ENCODE peak calls at places on chromosome 4, in five cellular contexts. X, K, N, H and L are unnamed samples.

GRCh38 chr4:139817657-139818452 is 152.2 kb downstream of the MGST2 start:
- DNase-seq in X (no peak), N (no peak), K (peak; percentile 35), H (no peak), L (no peak)

GRCh38 chr4:139603576-139604387 is 47.8 kb upstream of the SETD7 start:
- DNase-seq in X (no peak), K (peak; percentile 60), H (no peak), N (peak; percentile 82), L (peak; percentile 70)

GRCh38 chr4:48905363-48906015 is 1.1 kb downstream of the OCIAD2 start:
- DNase-seq in X (no peak), K (no peak), N (peak; percentile 74), H (no peak), L (no peak)

GRCh38 chr4:86181585-86181984 is 178.3 kb downstream of the MAPK10 start:
- DNase-seq in H (no peak), K (no peak), X (no peak), N (peak; percentile 23), L (peak; percentile 16)

GRCh38 chr4:38189445-38189844 is 229.2 kb downstream of the PTTG2 start:
- DNase-seq in X (no peak), H (no peak), N (peak; percentile 91), K (no peak), L (peak; percentile 82)

GRCh38 chr4:1764670-1765069 is 28.4 kb upstream of the FGFR3 start:
- DNase-seq in N (no peak), X (no peak), K (no peak), H (no peak), L (no peak)

GRCh38 chr4:181810658-181811057 is 432.5 kb upstream of the TENM3 start:
- DNase-seq in X (no peak), K (no peak), H (no peak), N (no peak), L (no peak)

GRCh38 chr4:168511780-168512467 is 15.1 kb downstream of the PALLD start:
- DNase-seq in H (no peak), K (no peak), N (no peak), X (no peak), L (no peak)

GRCh38 chr4:185566425-185566824 is 31.1 kb upstream of the PDLIM3 start:
- DNase-seq in X (no peak), N (no peak), H (no peak), K (no peak), L (peak; percentile 34)

GRCh38 chr4:137541181-137541580 is 8.9 kb upstream of the PCDH18 start:
- DNase-seq in H (no peak), K (no peak), N (no peak), X (no peak), L (no peak)

GRCh38 chr4:152678841-152679240 is 956 bp downstream of the TMEM154 start:
- DNase-seq in K (no peak), X (no peak), H (no peak), N (peak; percentile 3), L (no peak)

GRCh38 chr4:37317104-37317643 is 72.6 kb downstream of the NWD2 start:
- DNase-seq in X (no peak), H (no peak), N (no peak), K (no peak), L (no peak)

GRCh38 chr4:95155759-95156451 is 392.9 kb downstream of the UNC5C start:
- DNase-seq in X (no peak), H (no peak), N (peak; percentile 70), K (no peak), L (peak; percentile 39)

GRCh38 chr4:39032218-39033085 is at the start of gene TMEM156:
- DNase-seq in N (peak; percentile 80), K (no peak), H (no peak), X (no peak), L (peak; percentile 73)

GRCh38 chr4:2714071-2714770 is 41.9 kb downstream of the TNIP2 start:
- DNase-seq in H (no peak), N (peak; percentile 81), X (no peak), K (no peak), L (peak; percentile 59)

GRCh38 chr4:149555146-149555545 is 260.5 kb downstream of the IQCM start:
- DNase-seq in H (no peak), N (peak; percentile 6), X (no peak), K (no peak), L (no peak)

GRCh38 chr4:80619070-80619674 is 283.6 kb downstream of the CFAP299 start:
- DNase-seq in N (peak; percentile 7), H (no peak), X (no peak), K (no peak), L (no peak)

GRCh38 chr4:25792200-25792791 is 70.5 kb downstream of the SEL1L3 start:
- DNase-seq in X (no peak), N (peak; percentile 21), K (no peak), H (peak; percentile 82), L (peak; percentile 14)

GRCh38 chr4:98110929-98111328 is 32.3 kb downstream of the STPG2 start:
- DNase-seq in X (no peak), K (no peak), N (no peak), H (no peak), L (no peak)

GRCh38 chr4:11698846-11699590 is 270.3 kb upstream of the HS3ST1 start:
- DNase-seq in H (no peak), N (peak; percentile 65), K (no peak), X (no peak), L (peak; percentile 42)

GRCh38 chr4:100848865-100849264 is 331.0 kb upstream of the EMCN start:
- DNase-seq in N (no peak), X (no peak), H (no peak), K (no peak), L (no peak)

GRCh38 chr4:37653601-37654000 is 32.6 kb downstream of the RELL1 start:
- DNase-seq in N (no peak), K (no peak), X (no peak), H (no peak), L (no peak)

GRCh38 chr4:71392109-71392508 is 53.3 kb downstream of the SLC4A4 start:
- DNase-seq in X (no peak), H (no peak), N (no peak), K (no peak), L (no peak)

GRCh38 chr4:32789026-32789608 is 2068.9 kb downstream of the PCDH7 start:
- DNase-seq in K (no peak), N (peak; percentile 0), H (no peak), X (no peak), L (no peak)

GRCh38 chr4:172521171-172521570 is 647.4 kb upstream of the GALNT7 start:
- DNase-seq in K (no peak), H (no peak), N (no peak), X (no peak), L (no peak)

GRCh38 chr4:172514801-172515200 is 653.8 kb upstream of the GALNT7 start:
- DNase-seq in H (no peak), X (no peak), K (no peak), N (no peak), L (no peak)

GRCh38 chr4:172514011-172514410 is 654.6 kb upstream of the GALNT7 start:
- DNase-seq in X (no peak), H (no peak), K (no peak), N (no peak), L (no peak)

DNA sequence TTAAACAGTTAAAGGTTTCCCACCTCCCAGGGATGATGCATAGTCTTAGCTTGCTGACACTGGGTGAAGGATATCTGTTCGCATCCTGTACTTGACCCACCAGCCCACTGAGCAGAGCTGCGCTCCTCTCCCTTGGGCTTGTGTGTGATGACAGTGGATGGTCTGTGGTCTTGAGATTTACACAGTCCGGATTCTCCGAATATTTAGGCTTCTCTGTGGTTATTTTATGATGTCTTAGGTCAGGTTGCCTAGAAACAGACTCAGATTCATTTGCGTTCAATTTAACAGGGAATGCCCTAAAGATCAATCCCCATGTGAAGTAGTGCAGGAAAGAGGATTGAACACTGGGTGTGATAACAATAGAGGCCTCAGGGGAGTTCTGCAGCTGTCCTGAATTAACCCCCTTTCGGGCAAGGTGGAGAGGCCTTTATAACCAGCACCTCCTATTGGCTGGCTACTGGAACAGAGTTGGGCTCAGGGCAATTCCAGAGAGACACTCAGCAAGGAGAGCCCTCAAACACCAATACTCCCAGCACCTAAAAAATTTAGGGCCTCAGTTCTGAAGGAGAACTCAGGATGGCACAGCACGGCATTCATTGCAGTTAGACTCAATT is 653.2 kb upstream of the GALNT7 start:
- DNase-seq in K (no peak), N (no peak), X (no peak), H (no peak), L (no peak)
- TF ChIP-seq CTCF in K (no peak), N (no peak), X (no peak), H (no peak), L (no peak)

GRCh38 chr4:6855692-6856297 is 53.8 kb upstream of the TBC1D14 start:
- DNase-seq in N (peak; percentile 68), H (no peak), X (no peak), K (no peak), L (peak; percentile 93)
- H3K4me3 ChIP-seq in N (no peak overlapping the region), H (no peak overlapping the region), X (no peak overlapping the region), K (no peak overlapping the region), L (no peak overlapping the region)

GRCh38 chr4:5554376-5554775 is 154.0 kb downstream of the EVC2 start:
- DNase-seq in K (no peak), N (no peak), X (no peak), H (no peak), L (no peak)
- TF ChIP-seq CTCF in K (no peak), N (no peak), X (no peak), H (no peak), L (no peak)

GRCh38 chr4:4641661-4642180 is 99.9 kb upstream of the STX18 start:
- DNase-seq in X (no peak), N (no peak), K (no peak), H (no peak), L (no peak)
- H3K4me3 ChIP-seq in X (no peak overlapping the region), N (no peak overlapping the region), K (no peak overlapping the region), H (no peak overlapping the region), L (no peak overlapping the region)

DNA sequence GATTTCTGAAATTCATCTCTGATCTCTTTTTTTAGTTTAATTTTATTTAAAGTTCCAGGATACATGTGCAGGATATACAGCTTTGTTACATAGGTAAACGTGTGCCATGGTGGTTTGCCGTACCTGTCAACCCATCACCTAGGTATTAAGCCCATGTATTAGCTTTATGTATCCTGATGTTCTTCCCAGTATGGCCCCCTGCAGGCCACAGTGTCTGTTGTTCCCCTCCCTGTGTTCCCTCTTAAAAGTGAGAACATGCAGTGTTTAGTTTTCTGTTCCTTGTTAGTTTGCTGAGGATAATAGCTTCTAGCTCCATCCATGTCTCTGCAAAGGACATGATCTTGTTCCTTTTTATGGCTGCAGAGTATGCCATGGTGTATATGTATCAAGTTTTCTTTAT is 153.2 kb downstream of the RAPGEF2 start:
- DNase-seq in X (no peak), H (no peak), K (no peak), N (no peak), L (no peak)
- TF ChIP-seq CTCF in X (no peak), H (no peak), K (no peak), N (peak; percentile 14), L (peak; percentile 19)